ENCODE peak calls at places on chromosomes 6 and 20, in nine cellular contexts. I, E, G, A, Y, B, D, R and Z are unnamed samples.

GRCh38 chr6:85644374-85644762 is 1.7 kb upstream of the SYNCRIP start:
- DNase-seq in I (no peak), E (no peak), G (no peak), A (no peak), Y (no peak), B (no peak), D (no peak), R (no peak), Z (no peak)

GRCh38 chr6:41527721-41528408 is 18.3 kb upstream of the FOXP4 start:
- DNase-seq in I (peak), E (no peak), G (peak), A (no peak), Y (peak), B (peak), D (no peak), R (no peak), Z (no peak)

GRCh38 chr6:69729870-69730449 is 66.8 kb downstream of the LMBRD1 start:
- DNase-seq in I (peak), E (no peak), G (peak), A (no peak), Y (peak), B (peak), D (no peak), R (no peak), Z (no peak)

GRCh38 chr20:43755851-43756250 is 29.0 kb upstream of the GTSF1L start:
- DNase-seq in I (peak), E (no peak), G (peak), A (no peak), Y (peak), B (peak), D (no peak), R (no peak), Z (no peak)

GRCh38 chr6:5179917-5180316 is 80.8 kb downstream of the LYRM4 start:
- DNase-seq in I (no peak), E (no peak), G (no peak), A (no peak), Y (no peak), B (no peak), D (no peak), R (no peak), Z (no peak)

GRCh38 chr20:49285233-49285668 is 7.4 kb upstream of the ZNFX1 start:
- DNase-seq in I (no peak), E (no peak), G (no peak), A (no peak), Y (no peak), B (no peak), D (no peak), R (no peak), Z (no peak)

GRCh38 chr6:156396068-156396771 is 381.0 kb upstream of the ARID1B start:
- DNase-seq in I (no peak), E (no peak), G (no peak), A (no peak), Y (no peak), B (no peak), D (no peak), R (no peak), Z (no peak)

GRCh38 chr20:3106658-3107463 is 22.3 kb upstream of the AVP start:
- DNase-seq in I (no peak), E (no peak), G (no peak), A (no peak), Y (no peak), B (no peak), D (no peak), R (no peak), Z (no peak)

GRCh38 chr6:52136934-52137467 is 49.2 kb upstream of the IL17A start:
- DNase-seq in I (no peak), E (no peak), G (no peak), A (no peak), Y (no peak), B (no peak), D (no peak), R (no peak), Z (no peak)

DNA sequence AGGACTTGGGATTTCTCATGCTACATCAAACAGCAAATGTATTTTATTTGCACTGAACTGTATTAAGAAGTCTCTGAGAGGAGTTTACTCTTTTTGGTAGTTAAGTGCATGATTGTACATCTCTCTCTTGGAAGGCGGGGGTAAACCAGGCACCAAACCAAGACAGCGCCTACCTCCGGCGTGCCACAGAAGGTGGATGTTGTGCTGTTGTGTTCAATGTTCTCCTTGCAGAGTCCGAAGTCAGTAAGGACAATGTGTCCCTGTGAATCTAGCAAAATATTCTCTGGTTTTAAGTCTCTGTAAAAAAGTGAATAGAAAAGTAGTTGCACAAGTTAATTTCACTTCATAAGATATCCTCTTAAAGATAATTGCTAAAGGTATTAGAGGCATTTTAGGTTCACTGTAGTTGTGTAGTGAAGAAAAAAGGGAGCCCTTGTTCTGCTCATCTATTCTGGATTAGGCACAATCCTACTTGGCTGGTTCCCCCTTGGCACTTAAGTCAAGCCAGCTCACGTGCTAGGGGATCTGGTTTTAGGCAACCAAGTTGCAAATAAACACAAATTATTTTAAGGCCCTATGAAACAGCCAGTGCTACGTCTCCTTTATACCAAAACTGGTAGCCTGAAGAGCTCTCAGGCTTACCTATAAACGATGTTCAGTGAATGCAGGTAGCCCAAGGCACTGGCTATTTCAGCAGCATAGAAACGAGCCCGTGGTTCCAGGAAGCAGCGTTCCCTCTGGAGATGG is 119.8 kb upstream of the SLC2A12 start:
- DNase-seq in I (peak), E (no peak), G (peak), A (no peak), Y (peak), B (peak), D (no peak), R (no peak), Z (no peak)
- TF ChIP-seq CTCF in I (no peak), E (no peak), G (no peak), A (no peak), Y (no peak), B (no peak), D (peak), R (no peak), Z (no peak)

GRCh38 chr6:48111575-48111974 is 578 bp upstream of the PTCHD4 start:
- DNase-seq in I (peak), E (no peak), G (peak), A (no peak), Y (no peak), B (no peak), D (no peak), R (no peak), Z (no peak)

GRCh38 chr6:48113130-48113529 is 2.1 kb upstream of the PTCHD4 start:
- DNase-seq in I (no peak), E (no peak), G (no peak), A (no peak), Y (no peak), B (no peak), D (no peak), R (no peak), Z (no peak)

GRCh38 chr6:48111143-48111506 is at the start of gene PTCHD4:
- DNase-seq in I (peak), E (peak), G (peak), A (no peak), Y (peak), B (peak), D (peak), R (no peak), Z (no peak)

GRCh38 chr6:48110436-48111142 is 408 bp downstream of the PTCHD4 start:
- DNase-seq in I (peak), E (no peak), G (no peak), A (no peak), Y (no peak), B (peak), D (no peak), R (no peak), Z (no peak)

DNA sequence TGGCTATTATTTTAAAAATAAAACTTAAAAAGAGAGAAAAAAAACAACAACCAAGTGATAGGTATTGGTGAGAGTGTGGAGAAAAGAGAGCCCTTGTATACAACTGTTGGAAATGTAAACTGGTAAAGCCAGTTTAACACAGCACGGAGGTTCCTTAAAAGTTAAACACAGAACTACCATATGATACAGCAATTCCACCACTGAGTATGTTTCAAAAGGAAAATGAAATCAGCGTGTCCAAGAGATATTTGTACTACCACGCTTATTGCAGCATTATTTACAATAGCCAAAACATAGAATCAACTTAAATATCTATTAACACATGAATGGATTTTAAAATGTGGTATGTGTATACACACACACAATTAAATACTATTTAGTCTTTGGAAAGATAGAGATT is 1.1 kb downstream of the PTCHD4 start:
- DNase-seq in I (peak), E (no peak), G (no peak), A (no peak), Y (no peak), B (peak), D (peak), R (no peak), Z (no peak)
- H3K4me3 ChIP-seq in I (peak), E (peak), G (peak), A (no peak), Y (peak), B (peak), D (peak), R (no peak), Z (no peak)

GRCh38 chr6:26473429-26473757 is 15.6 kb downstream of the BTN2A1 start:
- DNase-seq in I (no peak), E (no peak), G (no peak), A (no peak), Y (no peak), B (no peak), D (no peak), R (no peak), Z (no peak)

GRCh38 chr6:26472549-26473245 is 14.9 kb downstream of the BTN2A1 start:
- DNase-seq in I (no peak), E (no peak), G (no peak), A (no peak), Y (no peak), B (no peak), D (no peak), R (no peak), Z (no peak)

GRCh38 chr6:26473758-26474438 is 16.1 kb downstream of the BTN2A1 start:
- DNase-seq in I (peak), E (peak), G (peak), A (peak), Y (peak), B (peak), D (peak), R (peak), Z (peak)

GRCh38 chr6:26475823-26476729 is 18.3 kb downstream of the BTN2A1 start:
- DNase-seq in I (peak), E (no peak), G (peak), A (no peak), Y (no peak), B (no peak), D (no peak), R (no peak), Z (no peak)

DNA sequence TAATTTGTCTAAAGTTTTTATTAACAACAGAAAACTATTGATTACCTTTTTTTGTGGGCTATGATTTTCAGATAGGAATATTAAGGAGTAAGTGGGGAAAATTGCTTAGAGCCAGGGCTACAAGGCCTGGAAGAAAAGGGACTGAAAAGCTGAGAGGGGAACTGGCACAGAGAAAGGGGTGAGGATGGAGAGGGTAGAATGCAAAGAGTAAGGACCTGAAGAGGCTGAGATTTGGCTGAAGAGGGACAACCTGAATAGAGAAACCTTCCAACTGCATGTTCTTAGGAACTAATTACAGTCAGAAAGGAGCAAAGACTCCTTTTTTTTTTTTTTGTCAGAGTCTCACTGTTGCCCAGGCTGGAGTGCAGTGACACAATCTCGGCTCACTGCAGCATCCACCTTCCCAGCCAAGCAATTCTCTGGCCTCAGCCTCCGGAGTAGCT is 16.7 kb downstream of the BTN2A1 start:
- DNase-seq in I (no peak), E (no peak), G (no peak), A (no peak), Y (no peak), B (no peak), D (no peak), R (peak), Z (no peak)
- TF ChIP-seq CTCF in I (no peak), E (no peak), G (no peak), A (no peak), Y (no peak), B (no peak), D (no peak), R (no peak), Z (no peak)

GRCh38 chr6:28263946-28264345 is 3.0 kb upstream of the ZSCAN26 start:
- DNase-seq in I (peak), E (no peak), G (no peak), A (no peak), Y (no peak), B (no peak), D (no peak), R (no peak), Z (no peak)

GRCh38 chr6:28264834-28265401 is 2.0 kb upstream of the ZSCAN26 start:
- DNase-seq in I (no peak), E (no peak), G (no peak), A (no peak), Y (no peak), B (no peak), D (no peak), R (no peak), Z (no peak)

GRCh38 chr6:28257042-28257441 is 2.1 kb upstream of the NKAPL start:
- DNase-seq in I (no peak), E (no peak), G (no peak), A (no peak), Y (no peak), B (no peak), D (no peak), R (no peak), Z (no peak)

GRCh38 chr6:28254340-28254618 is 2.2 kb upstream of the ZKSCAN4 start:
- DNase-seq in I (no peak), E (no peak), G (no peak), A (no peak), Y (no peak), B (no peak), D (no peak), R (no peak), Z (no peak)

DNA sequence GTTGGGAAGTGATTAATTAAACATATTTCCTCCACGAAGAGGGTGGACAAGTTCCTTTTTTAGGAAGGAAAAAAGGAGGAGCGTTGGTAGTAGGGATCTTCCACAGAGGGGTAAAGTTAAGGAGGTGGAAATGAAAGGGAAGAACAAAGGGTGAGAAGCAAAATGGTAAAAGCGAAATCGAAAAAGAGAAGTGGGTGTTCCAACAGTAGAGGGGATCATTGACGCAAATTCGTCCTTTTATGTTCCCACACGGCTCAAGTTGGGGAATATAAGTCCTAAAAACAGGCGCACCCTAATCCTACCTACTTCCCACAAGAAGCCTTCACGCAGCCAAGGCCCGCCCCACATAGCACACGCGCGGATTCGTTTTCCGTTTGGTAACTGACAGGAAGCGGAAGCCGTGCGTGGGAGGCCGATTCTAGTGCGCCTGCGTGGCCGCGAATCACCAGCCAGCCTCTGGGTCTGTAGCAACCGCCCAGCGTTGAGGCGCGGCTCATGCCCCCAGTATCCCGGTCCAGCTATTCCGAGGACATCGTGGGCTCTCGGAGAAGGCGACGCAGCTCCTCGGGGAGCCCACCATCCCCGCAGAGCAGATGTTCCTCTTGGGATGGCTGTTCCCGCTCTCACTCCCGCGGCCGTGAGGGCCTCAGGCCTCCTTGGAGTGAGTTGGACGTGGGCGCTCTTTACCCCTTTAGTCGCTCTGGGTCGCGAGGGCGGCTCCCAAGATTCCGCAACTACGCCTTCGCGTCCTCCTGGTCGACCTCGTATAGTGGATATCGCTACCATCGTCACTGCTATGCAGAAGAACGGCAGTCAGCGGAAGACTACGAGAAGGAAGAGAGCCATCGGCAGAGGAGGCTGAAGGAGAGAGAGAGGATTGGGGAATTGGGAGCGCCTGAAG is at the start of gene NKAPL:
- DNase-seq in I (peak), E (peak), G (peak), A (peak), Y (peak), B (peak), D (peak), R (peak), Z (no peak)
- H3K4me3 ChIP-seq in I (peak), E (peak), G (peak), A (peak), Y (no peak), B (peak), D (no peak), R (peak), Z (peak)

GRCh38 chr6:105793132-105793531 is 293.0 kb upstream of the PRDM1 start:
- DNase-seq in I (peak), E (peak), G (no peak), A (no peak), Y (no peak), B (no peak), D (no peak), R (no peak), Z (no peak)
- TF ChIP-seq CTCF in I (peak), E (no peak), G (no peak), A (no peak), Y (no peak), B (no peak), D (no peak), R (no peak), Z (peak)

DNA sequence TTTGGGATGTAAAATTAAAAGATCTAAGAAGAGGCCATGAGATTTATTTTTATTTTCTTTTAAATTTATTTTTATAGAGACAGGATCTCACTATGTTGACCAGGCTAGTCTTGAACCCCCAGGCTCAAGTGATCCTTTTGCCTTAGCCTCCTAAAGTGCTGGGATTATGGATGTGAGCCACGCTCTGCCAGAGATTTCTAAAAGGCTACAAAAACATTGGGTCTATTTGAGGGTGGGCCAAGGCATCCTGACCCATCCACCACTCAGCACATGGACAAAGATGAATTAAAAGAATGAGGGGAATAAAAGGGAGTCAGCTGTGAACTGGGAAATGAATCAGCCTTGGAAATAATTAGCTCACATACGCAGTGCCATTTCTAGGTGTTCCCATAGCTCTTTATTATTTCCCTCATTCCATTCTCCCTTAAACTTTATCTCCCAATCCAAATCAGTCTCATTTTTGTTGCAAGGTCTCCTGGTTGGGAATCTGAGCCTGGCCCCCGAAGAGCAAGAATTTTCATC is 67.1 kb downstream of the MKKS start:
- DNase-seq in I (no peak), E (no peak), G (no peak), A (no peak), Y (no peak), B (no peak), D (no peak), R (no peak), Z (no peak)
- H3K4me3 ChIP-seq in I (no peak), E (no peak), G (no peak), A (no peak), Y (no peak), B (no peak), D (no peak), R (no peak), Z (no peak)

DNA sequence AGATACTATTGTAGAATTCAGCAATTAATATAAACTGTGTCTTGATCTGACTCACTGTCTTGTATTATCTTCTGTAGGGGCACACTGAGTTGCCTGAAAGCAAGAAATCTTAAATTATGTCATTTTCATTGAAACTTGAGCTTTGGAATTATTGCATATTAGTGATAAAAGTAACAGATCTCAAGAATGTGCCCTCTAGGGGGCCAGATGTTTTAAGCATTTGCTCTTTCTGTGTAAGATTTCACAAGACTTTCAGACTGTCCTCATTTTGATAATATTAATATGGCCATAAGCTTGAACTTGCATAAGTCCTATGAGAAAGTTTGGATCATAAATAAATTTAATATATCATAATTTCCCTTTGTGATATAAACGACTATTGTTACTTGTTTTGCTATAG is 55.5 kb upstream of the MYO6 start:
- DNase-seq in I (peak), E (no peak), G (peak), A (no peak), Y (peak), B (peak), D (no peak), R (no peak), Z (peak)
- TF ChIP-seq CTCF in I (peak), E (no peak), G (peak), A (no peak), Y (peak), B (no peak), D (no peak), R (no peak), Z (peak)

GRCh38 chr6:49550413-49551125 is at the start of gene C6orf141:
- DNase-seq in I (peak), E (no peak), G (no peak), A (no peak), Y (peak), B (no peak), D (peak), R (no peak), Z (no peak)
- H3K4me3 ChIP-seq in I (peak), E (peak), G (peak), A (peak), Y (peak), B (peak), D (peak), R (peak), Z (peak)